ENCODE peak calls at places on chromosome 18, in nine cellular contexts. D, G, P, M, F, N, I, E and H are unnamed samples.

GRCh38 chr18:3528251-3528650 is 78.3 kb downstream of the TGIF1 start:
- DNase-seq in G (no peak), F (no peak), E (no peak), N (no peak), I (no peak), P (no peak), M (no peak), D (no peak), H (peak; percentile 87)

GRCh38 chr18:23280844-23281243 is 145.6 kb downstream of the CABLES1 start:
- DNase-seq in E (no peak), M (no peak), D (no peak), N (no peak), G (no peak), I (no peak), P (no peak), F (no peak), H (no peak)

GRCh38 chr18:23237524-23238151 is 102.4 kb downstream of the CABLES1 start:
- DNase-seq in M (no peak), F (peak; percentile 26), P (peak; percentile 69), N (no peak), E (peak; percentile 54), I (peak; percentile 86), D (no peak), G (no peak), H (peak; percentile 18)

GRCh38 chr18:48555465-48555995 is 16.7 kb downstream of the CTIF start:
- DNase-seq in M (no peak), F (no peak), D (no peak), P (no peak), N (no peak), I (no peak), G (no peak), E (no peak), H (no peak)

GRCh38 chr18:12038661-12039417 is 54.8 kb upstream of the ANKRD62 start:
- DNase-seq in M (no peak), N (peak; percentile 30), I (peak; percentile 73), P (peak; percentile 91), E (peak; percentile 68), G (peak; percentile 29), D (peak; percentile 88), F (peak; percentile 76), H (peak; percentile 89)

GRCh38 chr18:76452357-76452756 is 42.7 kb downstream of the ZNF516 start:
- DNase-seq in P (no peak), N (no peak), D (peak; percentile 64), G (no peak), F (no peak), M (no peak), I (no peak), E (peak; percentile 56), H (peak; percentile 13)

GRCh38 chr18:29083545-29083944 is 906.6 kb upstream of the CDH2 start:
- DNase-seq in P (no peak), D (no peak), G (no peak), E (no peak), I (no peak), F (no peak), N (peak; percentile 94), M (no peak), H (no peak)

GRCh38 chr18:79798999-79799370 is 1.2 kb downstream of the KCNG2 start:
- DNase-seq in D (no peak), P (no peak), I (no peak), F (no peak), M (no peak), G (no peak), N (no peak), E (no peak), H (no peak)

GRCh38 chr18:11154369-11154982 is 5.1 kb upstream of the PIEZO2 start:
- DNase-seq in G (no peak), E (no peak), D (peak; percentile 60), F (no peak), I (peak; percentile 77), N (peak; percentile 24), P (no peak), M (peak; percentile 37), H (no peak)

GRCh38 chr18:62637807-62638687 is 77.3 kb upstream of the PHLPP1 start:
- DNase-seq in F (peak; percentile 15), P (peak; percentile 41), D (peak; percentile 16), I (peak; percentile 77), G (no peak), N (peak; percentile 11), E (peak; percentile 6), M (no peak), H (peak; percentile 30)

GRCh38 chr18:13246121-13246520 is 27.6 kb downstream of the LDLRAD4 start:
- DNase-seq in I (no peak), P (no peak), G (no peak), E (no peak), N (no peak), D (no peak), F (no peak), M (no peak), H (no peak)

GRCh38 chr18:46623541-46623940 is 33.5 kb downstream of the LOXHD1 start:
- DNase-seq in E (no peak), D (no peak), F (peak; percentile 56), G (no peak), I (no peak), P (no peak), M (no peak), N (no peak), H (no peak)